ENCODE peak calls at places on chromosomes 1 and 21, in six cellular contexts. C is progenitor cell of endocrine pancreas; P is pancreas; A is CD8-positive, alpha-beta memory T cell; X is stimulated activated CD8-positive, alpha-beta memory T cell treated with anti-CD3 and anti-CD28 coated beads, Interleukin-4, amount 100 ng/mL, for 1 hour; Q is Daoy. U is an unnamed sample.

GRCh38 chr1:222829868-222830267 is 15.0 kb downstream of the DISP1 start:
- DNase-seq in C (no peak), P (no peak), A (no peak), X (no peak), Q (no peak), U (no peak)

GRCh38 chr1:47809301-47810084 is 187.7 kb downstream of the TRABD2B start:
- DNase-seq in C (no peak), P (no peak), A (no peak), X (no peak), Q (peak; percentile 43), U (no peak)

GRCh38 chr1:228956864-228957263 is 221.6 kb downstream of the RHOU start:
- DNase-seq in C (no peak), P (no peak), A (no peak), X (no peak), Q (no peak), U (no peak)

GRCh38 chr1:155192346-155193274 is 15.1 kb downstream of the THBS3 start:
- DNase-seq in C (no peak), P (peak; percentile 82), A (peak; percentile 12), X (no peak), Q (no peak), U (no peak)

GRCh38 chr1:229784834-229785233 is 158.8 kb downstream of the URB2 start:
- DNase-seq in C (no peak), P (no peak), A (no peak), X (no peak), Q (no peak), U (no peak)

GRCh38 chr1:151577173-151577572 is 34.7 kb upstream of the SNX27 start:
- DNase-seq in C (no peak), P (no peak), A (no peak), X (no peak), Q (no peak), U (no peak)

GRCh38 chr1:10575616-10576015 is 100.9 kb downstream of the PEX14 start:
- DNase-seq in C (no peak), P (no peak), A (no peak), X (no peak), Q (peak; percentile 62), U (no peak)

GRCh38 chr1:161069201-161069685 is 448 bp downstream of the ARHGAP30 start:
- DNase-seq in C (no peak), P (no peak), A (no peak), X (no peak), Q (no peak), U (no peak)

GRCh38 chr1:18936814-18937481 is 19.5 kb downstream of the IFFO2 start:
- DNase-seq in C (no peak), P (no peak), A (no peak), X (no peak), Q (no peak), U (no peak)

GRCh38 chr1:105632342-105633196 is 1423.9 kb upstream of the PRMT6 start:
- DNase-seq in C (peak; percentile 31), P (no peak), A (no peak), X (no peak), Q (no peak), U (peak; percentile 71)

GRCh38 chr1:94125551-94126514 is 4.9 kb upstream of the ABCA4 start:
- DNase-seq in C (no peak), P (no peak), A (no peak), X (no peak), Q (no peak), U (no peak)

GRCh38 chr1:119940697-119941096 is 44.4 kb upstream of the ADAM30 start:
- DNase-seq in C (no peak), P (no peak), A (no peak), X (no peak), Q (no peak), U (no peak)

GRCh38 chr1:103460496-103460895 is 65.0 kb upstream of the RNPC3 start:
- DNase-seq in C (no peak), P (no peak), A (no peak), X (no peak), Q (no peak), U (no peak)

GRCh38 chr1:104125935-104126334 is 376.2 kb downstream of the AMY1C start:
- DNase-seq in C (no peak), P (no peak), A (no peak), X (no peak), Q (no peak), U (no peak)

GRCh38 chr1:59162665-59163064 is 134.2 kb upstream of the FGGY start:
- DNase-seq in C (no peak), P (no peak), A (no peak), X (no peak), Q (no peak), U (no peak)

GRCh38 chr1:55500601-55501000 is 285.4 kb upstream of the USP24 start:
- DNase-seq in C (no peak), P (no peak), A (no peak), X (no peak), Q (no peak), U (no peak)

GRCh38 chr1:28395181-28395580 is 25.6 kb downstream of the PHACTR4 start:
- DNase-seq in C (no peak), P (no peak), A (no peak), X (no peak), Q (no peak), U (no peak)

GRCh38 chr1:85607126-85607912 is 26.8 kb downstream of the CCN1 start:
- DNase-seq in C (no peak), P (peak; percentile 26), A (no peak), X (no peak), Q (peak; percentile 100), U (peak; percentile 95)

GRCh38 chr1:231334079-231334666 is 3.5 kb downstream of the EXOC8 start:
- DNase-seq in C (no peak), P (no peak), A (no peak), X (no peak), Q (no peak), U (no peak)

GRCh38 chr1:243394610-243395490 is 139.0 kb downstream of the SDCCAG8 start:
- DNase-seq in C (no peak), P (no peak), A (no peak), X (no peak), Q (no peak), U (no peak)

GRCh38 chr1:15833842-15834405 is 13.6 kb upstream of the SPEN start:
- DNase-seq in C (no peak), P (no peak), A (no peak), X (no peak), Q (no peak), U (no peak)

GRCh38 chr1:63753591-63753990 is 20.2 kb upstream of the ROR1 start:
- DNase-seq in C (no peak), P (no peak), A (no peak), X (no peak), Q (no peak), U (no peak)

GRCh38 chr1:207890136-207890738 is 20.7 kb downstream of the CD34 start:
- DNase-seq in C (no peak), P (peak; percentile 53), A (no peak), X (no peak), Q (peak; percentile 70), U (no peak)

GRCh38 chr1:229117664-229118300 is 153.1 kb upstream of the RAB4A start:
- DNase-seq in C (no peak), P (peak; percentile 97), A (no peak), X (no peak), Q (peak; percentile 69), U (no peak)

GRCh38 chr1:116377564-116378529 is 4.8 kb downstream of the ATP1A1 start:
- DNase-seq in C (no peak), P (no peak), A (peak; percentile 9), X (peak; percentile 17), Q (peak; percentile 84), U (no peak)

GRCh38 chr1:244074559-244075171 is 23.6 kb downstream of the ZBTB18 start:
- DNase-seq in C (no peak), P (no peak), A (peak; percentile 38), X (peak; percentile 51), Q (no peak), U (peak; percentile 56)

GRCh38 chr1:178536844-178537371 is 24.0 kb downstream of the TEX35 start:
- DNase-seq in C (no peak), P (peak; percentile 81), A (no peak), X (no peak), Q (peak; percentile 93), U (no peak)

GRCh38 chr1:85317580-85317979 is 41.1 kb upstream of the BCL10 start:
- DNase-seq in C (no peak), P (no peak), A (no peak), X (no peak), Q (no peak), U (no peak)

GRCh38 chr1:54273837-54274192 is 73.8 kb downstream of the MRPL37 start:
- DNase-seq in C (no peak), P (no peak), A (no peak), X (no peak), Q (peak; percentile 57), U (peak; percentile 86)

GRCh38 chr21:41121785-41122415 is 46.1 kb upstream of the BACE2 start:
- DNase-seq in C (peak; percentile 71), P (peak; percentile 91), A (no peak), X (peak; percentile 2), Q (peak; percentile 88), U (no peak)

GRCh38 chr1:243286409-243287127 is 30.7 kb downstream of the SDCCAG8 start:
- DNase-seq in C (no peak), P (no peak), A (no peak), X (no peak), Q (peak; percentile 20), U (no peak)

GRCh38 chr1:237478082-237478481 is 412.6 kb downstream of the ZP4 start:
- DNase-seq in C (no peak), P (no peak), A (no peak), X (no peak), Q (no peak), U (no peak)

GRCh38 chr1:81126989-81127571 is 673.7 kb upstream of the ADGRL2 start:
- DNase-seq in C (no peak), P (no peak), A (no peak), X (no peak), Q (peak; percentile 24), U (no peak)

GRCh38 chr1:162210171-162210570 is 140.7 kb downstream of the NOS1AP start:
- DNase-seq in C (no peak), P (no peak), A (no peak), X (no peak), Q (no peak), U (no peak)

GRCh38 chr1:197696372-197696771 is 78.9 kb downstream of the DENND1B start:
- DNase-seq in C (no peak), P (no peak), A (no peak), X (no peak), Q (peak; percentile 3), U (no peak)

GRCh38 chr21:20721151-20721550 is 277.1 kb upstream of the NCAM2 start:
- DNase-seq in C (no peak), P (no peak), A (no peak), X (no peak), Q (peak; percentile 8), U (no peak)

GRCh38 chr1:116775116-116775752 is 21.0 kb downstream of the CD2 start:
- DNase-seq in C (no peak), P (no peak), A (no peak), X (no peak), Q (no peak), U (no peak)

GRCh38 chr21:42862774-42863503 is 16.4 kb downstream of the WDR4 start:
- DNase-seq in C (no peak), P (peak; percentile 48), A (no peak), X (no peak), Q (no peak), U (no peak)